ENCODE peak calls at places on chromosomes 16 and 17, in four cellular contexts. I is SK-N-SH, T is GM12878, U is K562. C is an unnamed sample.

GRCh38 chr17:67390646-67391480 is 13.8 kb downstream of the PITPNC1 start:
- DNase-seq in I (no peak), U (no peak), T (peak), C (peak)

GRCh38 chr16:30894540-30895368 is 877 bp upstream of the BCL7C start:
- DNase-seq in T (no peak), I (no peak), U (peak), C (no peak)

GRCh38 chr16:22843122-22843521 is 29.2 kb downstream of the HS3ST2 start:
- DNase-seq in T (no peak), U (no peak), I (no peak), C (no peak)

GRCh38 chr16:371729-372521 is 1.6 kb upstream of the MRPL28 start:
- DNase-seq in T (no peak), I (no peak), U (no peak), C (no peak)

GRCh38 chr16:30838876-30839471 is 52.0 kb upstream of the ZNF629 start:
- DNase-seq in T (no peak), U (no peak), I (no peak), C (no peak)

GRCh38 chr16:78294538-78295225 is 195.2 kb downstream of the WWOX start:
- DNase-seq in I (no peak), T (no peak), U (no peak), C (no peak)

GRCh38 chr16:77786448-77786847 is 1.9 kb upstream of the VAT1L start:
- DNase-seq in I (no peak), T (no peak), U (no peak), C (no peak)

GRCh38 chr17:42720996-42721583 is 23.8 kb downstream of the EZH1 start:
- DNase-seq in T (no peak), I (peak), U (peak), C (peak)

GRCh38 chr16:82681592-82681991 is 54.8 kb downstream of the CDH13 start:
- DNase-seq in U (no peak), T (no peak), I (no peak), C (no peak)

GRCh38 chr17:50265690-50266306 is 8.5 kb upstream of the TMEM92 start:
- DNase-seq in I (peak), T (no peak), U (no peak), C (no peak)

DNA sequence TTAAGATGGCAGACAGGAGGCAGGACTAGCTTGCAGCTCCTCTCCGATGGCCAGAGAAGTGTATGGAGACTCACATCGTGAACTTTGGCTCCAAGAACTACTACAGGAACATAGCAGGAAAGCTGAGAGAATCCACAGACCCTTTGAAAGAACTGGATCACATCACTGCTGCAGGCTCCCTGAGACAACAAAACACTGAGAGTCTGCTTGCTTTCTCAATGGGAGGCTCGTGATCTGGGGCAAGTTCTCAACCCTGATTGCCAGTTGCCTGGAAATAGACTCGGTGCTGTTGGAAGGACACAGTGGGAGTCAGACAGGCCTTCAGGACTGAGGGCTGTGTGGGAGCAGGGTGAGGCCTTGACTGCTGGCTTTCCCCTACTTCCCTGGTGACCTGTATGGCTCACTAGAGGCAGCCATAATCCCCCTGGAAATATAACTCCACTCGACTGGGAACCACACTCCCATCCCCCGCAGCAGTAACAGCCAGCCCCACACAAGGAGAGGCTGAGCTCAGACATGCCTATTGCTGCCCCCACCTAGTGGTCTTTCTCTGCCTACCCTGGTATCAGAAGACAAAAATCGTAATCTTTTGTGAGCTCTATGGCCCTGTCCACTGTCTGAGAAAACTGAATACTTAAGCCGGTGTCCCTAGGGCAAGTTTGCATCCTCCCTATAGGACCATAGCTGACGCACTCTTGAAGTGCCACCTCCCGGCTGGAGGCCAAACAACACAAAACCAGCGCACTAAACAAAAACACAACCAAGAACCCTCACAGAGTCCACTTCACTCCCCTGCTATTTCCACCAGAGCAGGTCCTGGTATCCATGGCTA is 238.4 kb downstream of the CEP112 start:
- DNase-seq in T (no peak), I (no peak), U (no peak), C (no peak)
- TF ChIP-seq MXI1 in T (no peak), I (no peak), U (no peak), C (no peak)

GRCh38 chr17:8326591-8327583 is 12.8 kb upstream of the ODF4 start:
- DNase-seq in T (no peak), I (peak), U (peak), C (no peak)
- TF ChIP-seq MXI1 in T (no peak), I (no peak), U (no peak), C (no peak)

GRCh38 chr16:83813818-83814653 is 6.3 kb downstream of the HSBP1 start:
- DNase-seq in U (no peak), I (no peak), T (no peak), C (peak)
- TF ChIP-seq MXI1 in U (no peak), I (no peak), T (no peak), C (no peak)

GRCh38 chr17:72119963-72120877 is 600 bp upstream of the SOX9 start:
- DNase-seq in T (no peak), I (peak), U (no peak), C (peak)

GRCh38 chr17:72118588-72119279 is 2.1 kb upstream of the SOX9 start:
- DNase-seq in U (peak), T (peak), I (peak), C (peak)

GRCh38 chr17:72117748-72118587 is 2.9 kb upstream of the SOX9 start:
- DNase-seq in U (no peak), I (peak), T (no peak), C (no peak)

GRCh38 chr17:72120878-72121163 is at the start of gene SOX9:
- DNase-seq in U (no peak), T (peak), I (peak), C (peak)

GRCh38 chr17:72119280-72119962 is 1.4 kb upstream of the SOX9 start:
- DNase-seq in U (no peak), I (no peak), T (no peak), C (no peak)
- TF ChIP-seq MXI1 in U (no peak), I (no peak), T (no peak), C (no peak)

GRCh38 chr16:86898386-86898785 is 320.0 kb downstream of the FOXL1 start:
- DNase-seq in I (no peak), U (no peak), T (no peak), C (no peak)
- TF ChIP-seq MXI1 in I (no peak), U (no peak), T (no peak), C (no peak)

DNA sequence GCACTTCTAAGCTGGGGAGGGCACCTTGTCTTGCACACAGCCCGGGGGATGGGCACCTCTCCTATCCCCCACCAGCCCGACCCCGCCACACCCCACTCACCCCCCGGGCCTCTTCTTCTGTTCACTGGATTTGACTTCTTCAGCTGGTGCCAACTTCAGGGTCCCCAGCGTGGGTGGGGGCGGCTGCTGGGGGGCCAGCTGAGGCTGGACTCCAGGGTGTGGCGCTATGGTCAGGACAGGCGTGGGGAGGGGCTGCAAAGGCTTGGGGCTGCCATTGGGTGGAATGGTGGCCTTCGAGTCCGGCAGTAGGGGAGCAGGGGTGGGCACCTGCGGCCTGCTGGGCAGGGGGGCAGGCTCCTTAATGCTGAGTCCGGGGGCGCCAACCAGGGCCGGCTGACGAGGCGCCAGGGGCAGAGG is 6.1 kb downstream of the MNT start:
- DNase-seq in I (no peak), U (no peak), T (no peak), C (no peak)
- TF ChIP-seq MXI1 in I (no peak), U (no peak), T (no peak), C (no peak)

DNA sequence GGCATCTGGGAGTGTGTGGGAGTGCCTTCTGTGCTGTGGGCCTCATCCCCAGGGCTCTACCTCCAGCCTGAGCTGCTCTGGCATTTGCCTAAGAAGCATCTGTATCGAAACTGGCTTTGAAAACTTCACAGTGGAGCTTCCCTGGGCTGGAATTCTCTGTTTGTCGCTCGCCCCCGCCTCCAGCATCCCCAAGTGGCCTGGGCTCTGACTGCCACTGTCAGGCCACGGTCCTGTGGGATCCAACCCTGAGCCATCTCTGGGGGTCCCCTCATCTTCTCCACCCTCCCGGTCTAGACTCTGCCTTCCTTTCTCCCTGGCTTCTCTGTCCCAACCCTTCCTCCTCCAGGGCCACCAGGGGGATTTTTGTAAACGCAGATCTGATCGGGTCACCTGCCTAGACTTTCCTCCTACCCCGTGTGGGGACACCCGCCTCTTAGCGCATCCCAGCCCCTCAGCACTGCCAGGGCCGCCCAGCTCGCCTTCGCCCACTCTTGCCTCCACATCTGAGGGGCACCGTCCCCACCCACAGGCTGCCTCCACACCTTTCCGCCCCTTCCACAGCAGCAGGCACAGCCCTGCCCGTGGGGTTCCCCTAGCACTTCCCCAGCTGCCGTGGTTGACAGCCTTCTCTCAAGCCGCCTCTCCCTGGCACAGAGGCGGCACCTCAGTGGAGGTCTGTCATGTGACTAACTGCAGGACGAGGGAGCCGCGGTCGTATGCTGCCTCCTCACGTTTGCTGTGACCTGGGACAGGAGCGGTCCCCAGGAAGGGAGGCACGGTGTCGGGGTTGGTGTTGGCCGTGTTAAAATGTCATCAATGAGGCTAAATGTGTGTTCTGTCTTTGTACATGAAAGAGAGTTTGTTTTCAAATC is 12.0 kb downstream of the TBC1D24 start:
- DNase-seq in T (peak), I (no peak), U (no peak), C (peak)
- TF ChIP-seq MXI1 in T (peak), I (no peak), U (no peak), C (no peak)

GRCh38 chr17:7207120-7208001 is 12.3 kb downstream of the DLG4 start:
- DNase-seq in T (no peak), I (no peak), U (peak), C (peak)

GRCh38 chr17:7203391-7203790 is 16.2 kb downstream of the DLG4 start:
- DNase-seq in T (no peak), I (no peak), U (no peak), C (no peak)

GRCh38 chr17:7208027-7208571 is 11.5 kb downstream of the DLG4 start:
- DNase-seq in U (no peak), I (no peak), T (no peak), C (no peak)

GRCh38 chr17:7204335-7204734 is 15.3 kb downstream of the DLG4 start:
- DNase-seq in U (no peak), I (peak), T (no peak), C (no peak)

DNA sequence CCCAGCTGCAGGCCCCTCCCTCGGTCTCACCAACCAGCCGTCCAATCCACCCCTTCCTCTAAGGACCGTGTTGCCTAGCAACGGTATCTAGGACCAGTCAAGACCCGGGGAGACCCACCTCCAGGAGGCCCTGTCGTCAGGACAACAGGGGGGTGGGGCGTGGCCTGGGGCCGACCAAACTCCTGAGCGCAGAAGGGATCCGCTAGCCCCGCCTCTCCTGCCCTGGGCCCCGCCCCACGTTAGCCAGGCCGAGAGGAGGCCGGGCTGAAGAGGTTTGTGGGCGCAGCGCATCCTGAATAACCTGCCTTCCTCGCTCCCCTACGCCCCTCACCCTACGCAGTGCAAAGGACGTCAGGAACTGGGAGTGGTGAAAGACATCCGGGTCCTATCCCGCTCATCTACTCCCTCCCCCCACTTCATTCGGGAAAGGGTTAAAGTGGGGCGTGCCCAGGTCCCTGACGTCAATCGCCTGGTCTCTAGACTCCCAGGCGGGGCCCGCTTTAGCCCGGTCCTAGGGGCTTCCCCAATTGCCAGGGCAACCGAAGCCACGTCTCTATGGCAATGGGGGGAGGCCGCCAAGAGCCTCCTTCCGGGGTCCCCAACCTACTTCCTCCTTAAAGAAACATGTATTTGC is 14.7 kb downstream of the DLG4 start:
- DNase-seq in U (peak), I (peak), T (peak), C (peak)
- TF ChIP-seq MXI1 in U (peak), I (peak), T (peak), C (no peak)